ENCODE peak calls at places on chromosomes 16 and 17, in nine cellular contexts. O is fibroblast of pulmonary artery; C is CD4-positive, CD25-positive, alpha-beta regulatory T cell; J is Caco-2; Q is uterus; B is AG04449; R is IMR-90; V is tibial artery; F is AG09309. P is an unnamed sample.

GRCh38 chr16:63337264-63337663 is 1301.0 kb upstream of the CDH8 start:
- DNase-seq in O (no peak), C (no peak), J (no peak), Q (no peak), B (no peak), R (no peak), V (no peak), F (no peak), P (no peak)

GRCh38 chr16:651844-652243 is 2.7 kb downstream of the WDR90 start:
- DNase-seq in O (no peak), C (no peak), J (no peak), Q (no peak), B (no peak), R (no peak), V (no peak), F (no peak), P (no peak)

GRCh38 chr17:12620200-12620720 is 45.4 kb upstream of the MYOCD start:
- DNase-seq in O (peak), C (no peak), J (no peak), Q (no peak), B (no peak), R (peak), V (no peak), F (no peak), P (no peak)

GRCh38 chr16:22035094-22035675 is 27.3 kb downstream of the MOSMO start:
- DNase-seq in O (peak), C (no peak), J (no peak), Q (no peak), B (no peak), R (no peak), V (no peak), F (no peak), P (no peak)

GRCh38 chr17:1134634-1135324 is 45.0 kb downstream of the ABR start:
- DNase-seq in O (no peak), C (no peak), J (no peak), Q (no peak), B (no peak), R (no peak), V (peak), F (no peak), P (no peak)

GRCh38 chr17:31401456-31402254 is 10.2 kb downstream of the RAB11FIP4 start:
- DNase-seq in O (no peak), C (no peak), J (no peak), Q (no peak), B (no peak), R (no peak), V (peak), F (no peak), P (no peak)

GRCh38 chr17:65698381-65699061 is 137.1 kb upstream of the AXIN2 start:
- DNase-seq in O (peak), C (no peak), J (peak), Q (no peak), B (no peak), R (peak), V (no peak), F (no peak), P (peak)

GRCh38 chr17:148757-149156 is 11.4 kb downstream of the SCGB1C2 start:
- DNase-seq in O (no peak), C (no peak), J (no peak), Q (peak), B (no peak), R (no peak), V (peak), F (no peak), P (no peak)

DNA sequence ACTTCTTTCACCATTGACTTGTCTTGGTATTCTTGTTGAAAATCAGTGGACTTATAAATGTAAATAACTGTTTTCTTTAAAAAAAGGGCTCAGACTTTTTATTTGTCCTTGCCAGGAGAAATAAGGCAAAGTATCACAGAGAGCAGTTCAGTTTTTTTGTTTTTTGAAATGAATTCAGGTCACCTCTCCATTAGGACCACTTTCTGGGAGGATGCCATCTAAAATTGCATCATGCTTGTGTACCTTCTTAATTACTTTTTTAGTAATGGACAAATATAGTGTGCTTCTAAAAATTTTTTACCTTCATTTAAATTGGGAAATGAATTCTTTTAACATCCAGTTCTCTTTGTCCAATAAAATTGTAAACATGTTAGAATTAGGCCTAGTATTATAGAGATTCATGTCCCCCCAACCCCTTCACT is 210.0 kb downstream of the BCAS3 start:
- DNase-seq in O (no peak), C (no peak), J (no peak), Q (no peak), B (no peak), R (no peak), V (no peak), F (no peak), P (no peak)
- H3K4me3 ChIP-seq in O (peak), C (no peak), J (peak), Q (no peak), B (no peak), R (no peak), V (no peak), F (no peak), P (no peak)

GRCh38 chr16:54595636-54596035 is 309.0 kb upstream of the IRX3 start:
- DNase-seq in O (no peak), C (no peak), J (no peak), Q (no peak), B (no peak), R (no peak), V (no peak), F (no peak), P (no peak)

GRCh38 chr16:54590836-54591235 is 304.2 kb upstream of the IRX3 start:
- DNase-seq in O (no peak), C (no peak), J (no peak), Q (no peak), B (no peak), R (no peak), V (no peak), F (no peak), P (no peak)

GRCh38 chr16:54597222-54597621 is 310.6 kb upstream of the IRX3 start:
- DNase-seq in O (no peak), C (no peak), J (no peak), Q (no peak), B (no peak), R (no peak), V (no peak), F (no peak), P (no peak)

GRCh38 chr16:54591816-54592246 is 305.2 kb upstream of the IRX3 start:
- DNase-seq in O (no peak), C (no peak), J (no peak), Q (no peak), B (no peak), R (no peak), V (no peak), F (no peak), P (no peak)

GRCh38 chr16:54594646-54595381 is 308.2 kb upstream of the IRX3 start:
- DNase-seq in O (no peak), C (no peak), J (no peak), Q (no peak), B (no peak), R (no peak), V (no peak), F (no peak), P (no peak)
- H3K4me3 ChIP-seq in O (no peak), C (no peak), J (no peak), Q (no peak), B (no peak), R (no peak), V (no peak), F (no peak), P (no peak)

DNA sequence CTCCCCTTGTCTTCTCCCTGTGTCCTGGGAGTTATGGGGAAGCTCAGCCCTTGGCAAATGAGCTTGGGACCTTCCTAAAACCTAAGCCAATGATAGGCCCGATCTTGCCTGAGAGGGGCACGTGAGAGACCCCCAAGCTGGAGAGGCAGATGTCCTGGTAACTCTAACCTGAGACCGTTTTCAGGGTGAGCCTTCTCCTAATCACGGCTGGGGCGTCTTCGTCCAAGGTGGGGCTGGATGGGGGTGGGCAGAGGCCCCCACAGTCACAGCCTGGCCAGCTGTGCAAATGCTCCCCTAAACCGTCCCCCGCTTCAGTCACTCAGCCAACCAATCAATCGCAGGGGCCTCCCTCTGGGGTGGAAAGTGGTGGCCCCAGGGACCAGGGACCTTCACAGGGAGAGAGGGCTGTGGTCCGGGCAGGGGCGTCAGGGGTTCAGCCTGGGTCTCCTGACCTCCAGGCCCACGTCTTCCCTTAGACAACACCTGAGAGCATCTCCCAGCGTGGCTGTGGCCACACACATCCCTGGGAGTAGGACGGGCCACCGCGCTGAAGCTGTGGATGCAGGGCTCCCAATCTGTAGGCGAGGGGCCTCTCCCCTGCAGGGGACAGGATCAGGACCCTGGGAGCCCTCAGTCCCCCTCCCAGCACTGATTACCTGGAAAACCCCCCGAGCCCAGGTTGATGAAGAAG is 30.6 kb downstream of the ACTG1 start:
- DNase-seq in O (no peak), C (no peak), J (no peak), Q (no peak), B (no peak), R (no peak), V (no peak), F (no peak), P (no peak)
- H3K4me3 ChIP-seq in O (peak), C (no peak), J (no peak), Q (no peak), B (peak), R (peak), V (peak), F (no peak), P (peak)

DNA sequence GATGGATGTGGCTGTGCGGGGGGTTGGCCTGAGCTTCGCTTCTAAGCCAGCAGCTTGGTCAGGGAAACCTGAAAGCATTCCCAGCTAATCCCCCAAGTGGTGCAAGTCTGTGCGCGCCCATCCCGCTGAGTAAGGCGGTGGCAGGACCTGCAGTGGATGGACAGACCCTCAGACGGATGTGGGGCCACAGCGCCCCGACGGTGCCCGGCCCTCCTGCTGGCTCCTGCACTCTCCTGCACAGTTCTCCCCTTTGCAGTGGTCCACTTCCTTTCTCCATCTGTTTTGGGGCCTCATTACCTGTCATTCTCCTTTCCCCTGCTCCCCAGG is 2.3 kb downstream of the ATP2A1 start:
- DNase-seq in O (no peak), C (no peak), J (no peak), Q (no peak), B (no peak), R (no peak), V (no peak), F (no peak), P (no peak)
- H3K4me3 ChIP-seq in O (peak), C (no peak), J (peak), Q (no peak), B (peak), R (no peak), V (peak), F (peak), P (no peak)

DNA sequence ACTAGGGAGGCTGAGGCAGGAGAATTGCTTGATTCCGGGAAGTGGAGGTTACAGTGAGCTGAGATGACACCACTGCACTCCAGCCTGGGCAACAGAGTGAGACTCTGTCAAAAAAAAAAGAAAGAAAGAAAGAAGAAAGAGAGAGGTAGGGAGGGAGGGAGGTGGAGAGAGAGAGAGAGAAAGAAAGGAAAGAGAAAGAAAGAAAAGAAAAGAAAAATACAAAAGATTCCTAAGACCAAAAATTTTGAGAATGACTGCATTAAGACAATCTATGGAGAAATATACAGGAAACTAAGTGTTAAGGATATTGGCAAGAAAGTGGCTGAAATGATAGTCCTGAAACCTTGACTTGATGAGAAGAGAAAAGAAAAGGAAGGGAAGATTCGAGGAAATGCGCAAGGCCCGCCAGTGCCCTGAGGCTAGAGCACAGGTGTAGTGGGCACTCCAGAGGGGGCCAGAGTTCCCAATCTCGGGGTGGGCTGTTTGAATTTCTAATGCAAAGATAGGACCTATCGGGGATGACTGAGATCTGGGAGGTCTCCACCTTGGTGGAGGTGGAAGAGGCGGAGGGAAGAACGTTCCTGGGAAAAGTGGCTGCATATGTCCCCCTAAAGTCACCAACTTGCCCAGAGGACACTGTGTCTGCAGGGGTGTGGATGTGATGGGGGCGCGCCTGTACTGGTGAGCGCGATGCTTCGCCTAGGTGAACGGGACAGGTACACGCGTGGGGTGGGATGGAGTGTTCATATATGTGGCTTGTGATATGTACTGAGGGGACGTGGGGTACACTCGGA is 654 bp upstream of the SCNN1B start:
- DNase-seq in O (no peak), C (no peak), J (no peak), Q (no peak), B (no peak), R (no peak), V (no peak), F (no peak), P (no peak)
- H3K4me3 ChIP-seq in O (no peak), C (no peak), J (no peak), Q (no peak), B (no peak), R (no peak), V (no peak), F (no peak), P (no peak)

GRCh38 chr17:52754838-52755237 is 596.3 kb upstream of the CA10 start:
- DNase-seq in O (no peak), C (no peak), J (no peak), Q (no peak), B (no peak), R (no peak), V (no peak), F (no peak), P (no peak)

GRCh38 chr17:52756739-52757138 is 598.2 kb upstream of the CA10 start:
- DNase-seq in O (no peak), C (no peak), J (no peak), Q (no peak), B (no peak), R (no peak), V (no peak), F (no peak), P (no peak)

GRCh38 chr17:52751051-52751450 is 592.5 kb upstream of the CA10 start:
- DNase-seq in O (no peak), C (no peak), J (no peak), Q (no peak), B (no peak), R (no peak), V (no peak), F (no peak), P (no peak)
- H3K4me3 ChIP-seq in O (no peak), C (no peak), J (no peak), Q (no peak), B (no peak), R (no peak), V (no peak), F (no peak), P (no peak)

GRCh38 chr16:11309895-11310633 is 28.9 kb upstream of the PRM1 start:
- DNase-seq in O (no peak), C (no peak), J (no peak), Q (no peak), B (no peak), R (no peak), V (no peak), F (no peak), P (no peak)

GRCh38 chr16:11308493-11309283 is 27.6 kb upstream of the PRM1 start:
- DNase-seq in O (no peak), C (no peak), J (no peak), Q (no peak), B (no peak), R (no peak), V (no peak), F (no peak), P (no peak)

GRCh38 chr16:11312718-11313492 is 31.8 kb upstream of the PRM1 start:
- DNase-seq in O (peak), C (no peak), J (peak), Q (no peak), B (no peak), R (peak), V (no peak), F (peak), P (peak)

GRCh38 chr16:11310634-11310977 is 29.5 kb upstream of the PRM1 start:
- DNase-seq in O (no peak), C (no peak), J (no peak), Q (no peak), B (no peak), R (no peak), V (no peak), F (no peak), P (no peak)

DNA sequence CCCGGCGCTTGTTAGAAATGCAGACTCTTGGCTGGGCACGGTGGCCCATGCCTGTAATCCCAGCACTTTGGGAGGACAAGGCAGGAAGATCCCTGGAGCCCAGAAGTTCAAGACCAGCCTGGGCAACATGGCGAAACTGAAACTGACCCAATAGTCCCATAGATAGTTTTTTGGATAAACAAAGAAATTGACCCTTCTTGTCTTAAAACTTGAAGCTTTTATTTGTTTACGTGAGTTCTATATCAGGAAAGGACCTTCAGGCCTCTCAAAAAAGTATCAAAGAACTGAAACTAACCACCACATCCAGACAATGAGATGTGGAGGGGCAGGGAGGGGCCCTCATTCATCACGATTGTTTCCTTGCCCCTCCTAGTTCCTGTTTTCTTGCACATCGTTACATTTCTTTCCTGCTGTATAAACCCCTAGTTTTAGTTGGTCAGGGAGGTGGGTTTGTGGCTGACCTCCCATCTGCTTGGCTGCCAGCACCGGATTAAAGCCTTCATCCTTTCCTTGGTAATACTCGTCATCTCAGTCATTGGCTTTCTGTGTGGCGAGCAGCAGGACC is 29.9 kb upstream of the PRM1 start:
- DNase-seq in O (peak), C (no peak), J (no peak), Q (no peak), B (no peak), R (no peak), V (no peak), F (no peak), P (no peak)
- H3K4me3 ChIP-seq in O (no peak), C (peak), J (no peak), Q (no peak), B (no peak), R (no peak), V (no peak), F (no peak), P (no peak)